ENCODE peak calls at places on chromosomes 7 and 10, in five cellular contexts. H is heart right ventricle, Y is HCT116, Q is Caco-2, A is A549. E is an unnamed sample.

GRCh38 chr10:92690211-92691041 is 671 bp downstream of the HHEX start:
- DNase-seq in H (peak; percentile 67), Y (peak; percentile 21), Q (peak; percentile 57), A (peak; percentile 73), E (no peak)

GRCh38 chr7:46015107-46015868 is 94.2 kb upstream of the IGFBP3 start:
- DNase-seq in H (peak; percentile 77), Y (no peak), Q (peak; percentile 16), A (no peak), E (no peak)

GRCh38 chr10:29482591-29483421 is 152.0 kb downstream of the SVIL start:
- DNase-seq in H (no peak), Y (no peak), Q (peak; percentile 18), A (no peak), E (no peak)

GRCh38 chr10:86723009-86723408 is 33.4 kb upstream of the BMPR1A start:
- DNase-seq in H (no peak), Y (no peak), Q (no peak), A (no peak), E (no peak)

GRCh38 chr10:22590115-22590514 is 124.3 kb downstream of the PIP4K2A start:
- DNase-seq in H (no peak), Y (no peak), Q (no peak), A (no peak), E (no peak)

GRCh38 chr10:14397069-14397468 is 66.3 kb upstream of the FRMD4A start:
- DNase-seq in H (peak; percentile 77), Y (no peak), Q (no peak), A (no peak), E (peak; percentile 80)

GRCh38 chr10:126349096-126349495 is 39.2 kb downstream of the ADAM12 start:
- DNase-seq in H (no peak), Y (no peak), Q (no peak), A (no peak), E (no peak)

GRCh38 chr10:110165239-110165638 is 42.2 kb upstream of the MXI1 start:
- DNase-seq in H (no peak), Y (no peak), Q (no peak), A (no peak), E (no peak)

GRCh38 chr10:133484818-133485217 is 31.1 kb downstream of the SCART1 start:
- DNase-seq in H (no peak), Y (no peak), Q (no peak), A (no peak), E (no peak)

GRCh38 chr10:129754211-129755050 is 209.6 kb downstream of the EBF3 start:
- DNase-seq in H (no peak), Y (no peak), Q (no peak), A (no peak), E (no peak)

GRCh38 chr7:22565315-22565811 is 65.4 kb upstream of the STEAP1B start:
- DNase-seq in H (no peak), Y (no peak), Q (no peak), A (no peak), E (no peak)

GRCh38 chr7:111486472-111487142 is 75.7 kb downstream of the IMMP2L start:
- DNase-seq in H (peak; percentile 13), Y (peak; percentile 29), Q (peak; percentile 43), A (peak; percentile 74), E (no peak)

GRCh38 chr10:6563075-6563474 is 17.0 kb downstream of the PRKCQ start:
- DNase-seq in H (no peak), Y (no peak), Q (no peak), A (no peak), E (no peak)

GRCh38 chr10:78952686-78953085 is 116.1 kb upstream of the ZMIZ1 start:
- DNase-seq in H (peak; percentile 40), Y (no peak), Q (no peak), A (no peak), E (no peak)

GRCh38 chr10:113552723-113553122 is at the start of gene HABP2:
- DNase-seq in H (no peak), Y (no peak), Q (peak; percentile 50), A (peak; percentile 24), E (peak; percentile 69)
- H3K4me3 ChIP-seq in H (no peak within 1 kb of the TSS), Y (no peak within 1 kb of the TSS), Q (peak within 1 kb of the TSS; percentile 4), A (no peak within 1 kb of the TSS), E (peak within 1 kb of the TSS; percentile 33)

DNA sequence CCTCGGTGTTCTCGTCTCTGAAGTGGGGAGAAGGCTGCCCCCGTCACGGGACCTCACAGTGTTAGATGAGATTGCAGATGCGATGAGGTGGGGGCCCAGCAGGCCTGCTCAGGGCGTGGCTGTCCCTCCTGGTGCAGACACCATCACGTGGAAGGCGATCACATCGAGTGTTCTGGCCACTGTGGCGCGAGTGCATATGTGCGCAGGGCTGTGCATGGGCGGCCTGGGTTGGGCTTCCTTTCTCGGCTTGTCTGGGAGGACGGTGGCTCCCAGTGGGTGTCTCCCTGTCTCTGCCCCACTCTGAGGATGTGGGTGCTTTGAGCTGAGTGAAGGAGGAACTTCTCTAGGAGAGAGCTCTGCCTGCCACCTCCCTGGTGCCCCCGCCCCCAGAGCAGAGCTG is 83.1 kb downstream of the LHPP start:
- DNase-seq in H (no peak), Y (no peak), Q (no peak), A (no peak), E (no peak)
- H3K4me3 ChIP-seq in H (no peak overlapping the region), Y (no peak overlapping the region), Q (no peak overlapping the region), A (no peak overlapping the region), E (no peak overlapping the region)

GRCh38 chr7:28231181-28231580 is 50.6 kb upstream of the JAZF1 start:
- DNase-seq in H (no peak), Y (no peak), Q (no peak), A (no peak), E (no peak)
- H3K4me3 ChIP-seq in H (no peak overlapping the region), Y (no peak overlapping the region), Q (no peak overlapping the region), A (no peak overlapping the region), E (no peak overlapping the region)

GRCh38 chr7:27180431-27181175 is 4.4 kb downstream of the HOXA11 start:
- DNase-seq in H (no peak), Y (no peak), Q (no peak), A (no peak), E (no peak)
- H3K4me3 ChIP-seq in H (no peak overlapping the region), Y (no peak overlapping the region), Q (no peak overlapping the region), A (peak overlapping the region; percentile 56), E (no peak overlapping the region)

GRCh38 chr10:13376297-13376696 is 28.2 kb upstream of the SEPHS1 start:
- DNase-seq in H (no peak), Y (no peak), Q (peak; percentile 62), A (no peak), E (no peak)

GRCh38 chr10:13376771-13377170 is 28.7 kb upstream of the SEPHS1 start:
- DNase-seq in H (no peak), Y (no peak), Q (peak; percentile 46), A (no peak), E (no peak)

GRCh38 chr10:13373644-13374043 is 25.6 kb upstream of the SEPHS1 start:
- DNase-seq in H (no peak), Y (no peak), Q (no peak), A (no peak), E (no peak)

GRCh38 chr10:13372524-13372923 is 24.4 kb upstream of the SEPHS1 start:
- DNase-seq in H (no peak), Y (no peak), Q (no peak), A (no peak), E (no peak)

GRCh38 chr10:13375791-13376190 is 27.7 kb upstream of the SEPHS1 start:
- DNase-seq in H (no peak), Y (no peak), Q (no peak), A (no peak), E (no peak)
- H3K4me3 ChIP-seq in H (no peak overlapping the region), Y (no peak overlapping the region), Q (no peak overlapping the region), A (no peak overlapping the region), E (no peak overlapping the region)

GRCh38 chr7:47535704-47536628 is 45.9 kb downstream of the TNS3 start:
- DNase-seq in H (no peak), Y (no peak), Q (no peak), A (no peak), E (no peak)

GRCh38 chr7:47537716-47538640 is 43.9 kb downstream of the TNS3 start:
- DNase-seq in H (no peak), Y (no peak), Q (no peak), A (no peak), E (no peak)

GRCh38 chr7:47536705-47537611 is 45.0 kb downstream of the TNS3 start:
- DNase-seq in H (peak; percentile 36), Y (no peak), Q (no peak), A (no peak), E (no peak)

GRCh38 chr7:47534322-47535032 is 47.4 kb downstream of the TNS3 start:
- DNase-seq in H (no peak), Y (no peak), Q (peak; percentile 59), A (peak; percentile 40), E (no peak)

DNA sequence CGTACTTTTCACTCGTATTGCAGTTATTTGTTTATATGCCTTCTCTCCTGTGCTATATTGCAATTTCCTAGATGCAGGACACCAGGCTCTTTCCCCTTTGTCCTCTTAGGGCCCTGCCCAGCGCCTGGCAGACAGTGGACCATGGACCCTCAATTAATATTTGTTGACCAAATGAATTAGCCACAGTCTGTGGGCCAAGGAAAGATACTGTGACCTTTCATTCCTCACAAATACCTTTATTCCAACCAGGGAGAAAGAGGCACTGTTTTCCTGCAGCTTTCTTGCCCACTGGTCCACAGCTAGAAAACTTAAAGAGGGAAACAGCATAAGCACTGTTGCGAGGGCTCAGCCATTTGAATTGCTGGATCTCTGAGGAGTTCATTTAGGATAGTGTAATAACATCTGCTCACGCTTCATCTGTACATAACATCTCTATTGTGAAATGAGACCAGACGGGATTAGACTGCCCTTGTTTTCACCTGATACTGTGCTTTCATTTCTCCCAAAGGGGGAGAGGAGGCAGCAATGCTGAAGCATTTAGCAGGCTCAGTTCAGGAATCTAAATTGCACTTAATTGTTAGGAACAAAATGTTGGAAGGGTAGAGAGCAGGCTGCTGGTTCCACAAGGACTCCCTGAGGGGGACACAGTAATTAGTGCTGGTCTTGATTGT is 46.7 kb downstream of the TNS3 start:
- DNase-seq in H (no peak), Y (no peak), Q (peak; percentile 40), A (no peak), E (no peak)
- H3K4me3 ChIP-seq in H (no peak overlapping the region), Y (no peak overlapping the region), Q (no peak overlapping the region), A (no peak overlapping the region), E (peak overlapping the region; percentile 54)

DNA sequence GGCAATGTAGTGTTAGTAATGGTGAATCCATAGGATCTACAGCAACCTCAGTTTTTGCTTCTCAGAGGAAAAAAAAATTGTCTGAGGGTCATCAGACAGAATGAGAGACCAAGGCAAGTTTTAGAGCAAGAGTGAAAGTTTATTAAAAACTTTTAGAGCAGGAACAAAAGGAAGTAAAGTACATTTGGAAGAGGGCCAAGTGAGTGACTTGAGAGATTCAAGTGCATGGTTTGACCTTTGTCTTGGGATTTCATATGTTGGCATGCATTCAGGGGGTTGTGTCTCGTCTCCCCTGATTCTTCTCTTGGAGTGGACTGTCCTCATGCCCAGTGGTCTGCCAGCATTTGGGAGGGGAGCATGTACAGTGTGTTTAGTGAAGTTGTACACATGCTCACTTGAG is 109.2 kb downstream of the EEPD1 start:
- DNase-seq in H (no peak), Y (no peak), Q (no peak), A (no peak), E (no peak)
- H3K4me3 ChIP-seq in H (no peak overlapping the region), Y (no peak overlapping the region), Q (no peak overlapping the region), A (no peak overlapping the region), E (no peak overlapping the region)

DNA sequence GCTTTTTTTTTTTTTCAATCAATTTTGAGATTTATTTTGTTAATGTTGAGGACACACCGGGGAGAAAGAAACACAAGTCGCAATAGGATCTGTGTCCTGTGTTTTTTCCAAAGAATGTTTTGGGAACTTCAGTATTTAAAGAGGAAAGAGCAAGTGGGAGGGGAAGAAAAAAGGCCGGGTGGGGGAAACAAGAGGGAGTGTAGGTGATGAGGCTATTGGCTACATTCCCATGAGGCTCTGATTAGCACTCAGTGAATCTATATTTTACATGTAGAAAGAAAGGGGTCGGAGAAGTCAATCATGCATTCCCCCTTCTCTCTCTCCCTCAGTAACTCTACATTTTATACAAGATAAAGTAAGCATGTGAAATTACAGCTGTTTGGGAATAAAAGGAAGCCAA is 4.1 kb downstream of the ZNF680 start:
- DNase-seq in H (no peak), Y (no peak), Q (no peak), A (no peak), E (no peak)
- H3K4me3 ChIP-seq in H (no peak overlapping the region), Y (no peak overlapping the region), Q (no peak overlapping the region), A (no peak overlapping the region), E (no peak overlapping the region)

E was measured in epithelial cell of proximal tubule.